ENCODE peak calls at places on chromosomes 7 and 10, in nine cellular contexts. Z, A, P, G, B, L, O, E and C are unnamed samples.

GRCh38 chr7:111362660-111363059 is 199.6 kb downstream of the IMMP2L start:
- DNase-seq in E (peak), B (peak), G (no peak), A (no peak), L (no peak), O (no peak), Z (no peak), P (no peak), C (no peak)

GRCh38 chr7:79008786-79009185 is 444.7 kb downstream of the MAGI2 start:
- DNase-seq in L (no peak), Z (no peak), P (no peak), B (no peak), G (no peak), A (no peak), E (no peak), O (no peak), C (no peak)

GRCh38 chr10:7406712-7407333 is 4.0 kb downstream of the SFMBT2 start:
- DNase-seq in E (no peak), O (no peak), Z (no peak), P (no peak), L (no peak), B (no peak), G (no peak), A (no peak), C (no peak)

GRCh38 chr10:58781873-58782488 is 269.3 kb downstream of the BICC1 start:
- DNase-seq in P (no peak), B (peak), O (no peak), G (no peak), A (no peak), E (peak), L (no peak), Z (no peak), C (no peak)

GRCh38 chr7:8982338-8982994 is 549.1 kb downstream of the NXPH1 start:
- DNase-seq in B (no peak), L (no peak), Z (no peak), E (no peak), O (peak), G (no peak), P (no peak), A (no peak), C (no peak)

GRCh38 chr7:92925876-92926696 is 89.7 kb upstream of the CDK6 start:
- DNase-seq in L (no peak), E (no peak), Z (no peak), P (no peak), G (no peak), A (no peak), O (peak), B (no peak), C (no peak)

GRCh38 chr10:61860964-61861758 is 40.3 kb upstream of the ARID5B start:
- DNase-seq in B (no peak), E (no peak), O (no peak), A (no peak), L (no peak), G (no peak), P (no peak), Z (no peak), C (no peak)

GRCh38 chr7:126790763-126791162 is 462.0 kb downstream of the GRM8 start:
- DNase-seq in O (no peak), Z (no peak), B (no peak), P (no peak), L (no peak), G (no peak), A (no peak), E (no peak), C (no peak)

GRCh38 chr10:60733189-60733815 is 45.0 kb upstream of the CDK1 start:
- DNase-seq in A (peak), O (no peak), B (peak), P (peak), Z (no peak), G (peak), L (no peak), E (peak), C (no peak)

GRCh38 chr10:31064334-31064733 is 32.7 kb upstream of the ZNF438 start:
- DNase-seq in Z (peak), G (no peak), O (no peak), L (no peak), E (no peak), B (peak), P (no peak), A (no peak), C (peak)

GRCh38 chr7:149422914-149423285 is 38.0 kb downstream of the ZNF777 start:
- DNase-seq in B (no peak), L (no peak), P (peak), O (no peak), E (no peak), G (peak), Z (no peak), A (peak), C (no peak)

GRCh38 chr10:80443531-80443974 is 10.6 kb upstream of the TSPAN14 start:
- DNase-seq in P (no peak), Z (no peak), E (no peak), B (peak), L (no peak), O (no peak), A (no peak), G (peak), C (no peak)

GRCh38 chr10:13977861-13978843 is 352.6 kb downstream of the FRMD4A start:
- DNase-seq in O (no peak), L (no peak), G (no peak), A (no peak), Z (peak), B (peak), P (no peak), E (peak), C (no peak)

GRCh38 chr10:32004161-32004591 is 52.0 kb downstream of the KIF5B start:
- DNase-seq in O (no peak), G (peak), A (no peak), B (no peak), Z (no peak), L (peak), P (no peak), E (no peak), C (peak)

GRCh38 chr10:132926777-132927650 is 15.4 kb downstream of the CFAP46 start:
- DNase-seq in G (no peak), O (no peak), L (no peak), P (no peak), A (no peak), B (no peak), Z (no peak), E (no peak), C (no peak)

GRCh38 chr10:60170250-60170649 is 219.4 kb downstream of the ANK3 start:
- DNase-seq in A (no peak), G (no peak), B (no peak), O (no peak), E (peak), Z (no peak), L (no peak), P (no peak), C (no peak)

GRCh38 chr7:106927541-106927940 is 62.5 kb downstream of the PIK3CG start:
- DNase-seq in P (no peak), B (no peak), G (no peak), L (no peak), Z (no peak), A (no peak), E (no peak), O (no peak), C (no peak)

GRCh38 chr10:121860810-121861209 is 67.0 kb downstream of the ATE1 start:
- DNase-seq in L (no peak), P (no peak), A (no peak), Z (no peak), O (no peak), B (no peak), E (no peak), G (no peak), C (no peak)

GRCh38 chr10:30115391-30116253 is 56.2 kb upstream of the JCAD start:
- DNase-seq in A (no peak), E (no peak), L (no peak), B (no peak), P (no peak), Z (no peak), O (no peak), G (no peak), C (no peak)